ENCODE peak calls at places on chromosomes 13 and 19, in five cellular contexts. J is mesenchymal stem cell, F is IMR-90, U is neuronal stem cell, X is trophoblast cell. K is an unnamed sample. For H3K79me1, the result is how much of the 10 kb centered on the place peaks cover.

GRCh38 chr13:36998624-36999041 is 507 bp downstream of the ALG5 start:
- DNase-seq in F (no peak), J (peak), X (peak), U (no peak), K (peak)

GRCh38 chr19:3781603-3782002 is 4.6 kb downstream of the MATK start:
- DNase-seq in J (no peak), X (no peak), F (no peak), U (no peak), K (no peak)

GRCh38 chr19:30516586-30516985 is 144.4 kb downstream of the ZNF536 start:
- DNase-seq in X (no peak), F (no peak), J (no peak), U (no peak), K (no peak)

GRCh38 chr19:18900700-18901502 is 4.9 kb upstream of the CERS1 start:
- DNase-seq in U (no peak), J (no peak), X (no peak), F (no peak), K (no peak)

GRCh38 chr13:71867101-71867814 is at the start of gene DACH1:
- DNase-seq in J (peak), X (peak), U (peak), F (peak), K (peak)

GRCh38 chr13:109154546-109154945 is 525.1 kb downstream of the MYO16 start:
- DNase-seq in X (peak), J (peak), F (no peak), U (no peak), K (no peak)

GRCh38 chr13:59442946-59443345 is 720.8 kb downstream of the DIAPH3 start:
- DNase-seq in F (peak), J (no peak), X (no peak), U (no peak), K (no peak)

GRCh38 chr19:3383121-3383722 is 16.8 kb downstream of the NFIC start:
- DNase-seq in J (no peak), F (no peak), U (no peak), X (no peak), K (no peak)

GRCh38 chr13:65260938-65261880 is 1968.9 kb downstream of the PCDH9 start:
- DNase-seq in U (no peak), J (peak), F (no peak), X (no peak), K (no peak)

GRCh38 chr13:30216111-30216510 is 91.2 kb downstream of the KATNAL1 start:
- DNase-seq in J (no peak), X (no peak), U (no peak), F (no peak), K (no peak)

GRCh38 chr19:860481-861098 is 1.1 kb downstream of the CFD start:
- DNase-seq in U (peak), J (peak), F (peak), X (peak), K (no peak)

GRCh38 chr13:101258071-101258470 is 158.2 kb downstream of the NALCN start:
- DNase-seq in J (peak), F (peak), U (peak), X (peak), K (peak)

GRCh38 chr19:39277598-39277997 is 9.4 kb downstream of the IFNL2 start:
- DNase-seq in F (no peak), X (peak), J (peak), U (no peak), K (no peak)

GRCh38 chr13:61286148-61286745 is 129.4 kb downstream of the PCDH20 start:
- DNase-seq in X (no peak), U (peak), J (no peak), F (no peak), K (peak)

GRCh38 chr19:51439021-51439465 is 19.2 kb downstream of the SIGLEC8 start:
- DNase-seq in J (no peak), X (no peak), U (no peak), F (no peak), K (peak)

GRCh38 chr19:47485210-47485609 is 1.2 kb upstream of the KPTN start:
- DNase-seq in U (no peak), X (no peak), F (no peak), J (no peak), K (no peak)

GRCh38 chr19:46860846-46861690 is at the start of gene ARHGAP35:
- DNase-seq in F (no peak), U (no peak), X (peak), J (no peak), K (peak)

GRCh38 chr19:18924684-18925213 is 5.2 kb downstream of the DDX49 start:
- DNase-seq in U (no peak), J (no peak), F (no peak), X (no peak), K (no peak)

GRCh38 chr19:56158170-56158757 is 17.2 kb downstream of the ZNF444 start:
- DNase-seq in X (no peak), U (no peak), J (no peak), F (no peak), K (no peak)

GRCh38 chr19:48680436-48681126 is 7.8 kb upstream of the NTN5 start:
- DNase-seq in F (no peak), J (no peak), U (no peak), X (no peak), K (no peak)

DNA sequence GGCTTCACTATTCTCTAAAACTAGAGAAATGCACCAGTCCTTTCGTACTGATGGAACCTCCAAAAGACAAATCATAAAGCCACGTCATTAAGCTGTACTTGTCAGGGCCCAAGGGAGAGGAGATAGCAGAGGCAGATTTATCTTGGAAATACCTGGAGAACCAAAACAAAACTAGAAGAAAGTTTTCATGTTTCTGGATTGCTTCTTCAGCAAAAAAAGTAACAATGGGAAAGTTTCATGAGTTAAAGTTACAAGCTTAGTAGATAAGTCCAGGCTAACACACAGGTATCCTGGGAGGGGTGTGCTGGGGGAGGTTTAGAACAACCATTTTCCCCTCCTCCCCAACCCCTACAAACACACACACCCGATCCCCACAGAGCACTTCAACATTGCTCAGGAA is 21.6 kb downstream of the RANBP3 start:
- DNase-seq in X (no peak), J (no peak), U (no peak), F (no peak), K (no peak)
- H3K79me1 ChIP-seq in X (under half), J (under half), U (under half), F (half or more), K (under half)

GRCh38 chr19:45171211-45171623 is 6.8 kb downstream of the TRAPPC6A start:
- DNase-seq in J (no peak), F (no peak), X (peak), U (no peak), K (no peak)

GRCh38 chr19:45173816-45174215 is 4.2 kb downstream of the TRAPPC6A start:
- DNase-seq in J (peak), X (no peak), F (peak), U (no peak), K (no peak)

GRCh38 chr19:45170146-45171106 is 7.6 kb downstream of the TRAPPC6A start:
- DNase-seq in U (no peak), F (no peak), X (peak), J (no peak), K (no peak)

GRCh38 chr19:45172611-45173208 is 5.3 kb downstream of the TRAPPC6A start:
- DNase-seq in F (no peak), U (no peak), X (no peak), J (no peak), K (no peak)

DNA sequence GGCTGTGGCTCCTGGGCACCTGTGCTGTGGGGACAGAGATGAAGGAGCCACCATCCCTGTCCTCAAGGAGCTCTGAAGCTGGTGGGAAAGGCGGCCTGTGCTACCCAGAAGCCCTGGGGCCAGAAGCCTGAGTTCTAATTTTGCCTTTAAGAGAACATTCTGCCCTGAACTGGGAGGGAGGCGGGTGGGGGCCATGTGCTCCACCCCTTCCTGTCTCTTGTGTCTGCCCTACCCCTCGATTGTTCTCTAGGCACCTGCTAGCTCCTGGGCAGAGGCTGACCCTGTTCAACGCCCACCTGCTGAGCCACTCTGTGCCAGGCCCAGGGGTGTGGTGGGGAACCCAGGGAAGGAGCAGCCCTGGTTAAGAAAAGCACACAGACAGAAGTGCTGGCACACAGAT is 5.9 kb downstream of the TRAPPC6A start:
- DNase-seq in X (no peak), J (no peak), U (no peak), F (no peak), K (no peak)
- H2AK5ac ChIP-seq in X (no peak), J (no peak), U (no peak), F (no peak), K (no peak)

DNA sequence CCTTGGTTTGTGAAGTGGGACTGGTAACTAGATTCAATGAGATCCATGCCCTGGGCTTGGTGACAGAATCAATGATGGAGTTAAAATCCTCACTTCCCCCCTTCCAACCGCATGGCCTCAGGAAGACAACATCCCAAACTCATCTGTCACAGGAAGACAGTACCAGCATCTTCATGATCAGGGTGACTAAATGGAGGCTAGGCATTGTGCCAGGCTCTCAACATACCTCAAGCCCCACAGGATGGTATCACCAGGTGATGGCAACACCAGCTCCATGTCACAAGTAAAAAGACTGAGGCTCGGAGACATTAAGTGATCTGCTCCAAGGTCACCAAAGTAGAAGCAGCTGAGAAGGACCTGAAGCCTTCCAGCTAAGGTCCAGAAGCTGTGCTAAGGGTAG is 14.2 kb downstream of the MED26 start:
- DNase-seq in U (no peak), F (no peak), J (no peak), X (peak), K (no peak)
- H3K79me1 ChIP-seq in U (under half), F (half or more), J (under half), X (under half), K (under half)

DNA sequence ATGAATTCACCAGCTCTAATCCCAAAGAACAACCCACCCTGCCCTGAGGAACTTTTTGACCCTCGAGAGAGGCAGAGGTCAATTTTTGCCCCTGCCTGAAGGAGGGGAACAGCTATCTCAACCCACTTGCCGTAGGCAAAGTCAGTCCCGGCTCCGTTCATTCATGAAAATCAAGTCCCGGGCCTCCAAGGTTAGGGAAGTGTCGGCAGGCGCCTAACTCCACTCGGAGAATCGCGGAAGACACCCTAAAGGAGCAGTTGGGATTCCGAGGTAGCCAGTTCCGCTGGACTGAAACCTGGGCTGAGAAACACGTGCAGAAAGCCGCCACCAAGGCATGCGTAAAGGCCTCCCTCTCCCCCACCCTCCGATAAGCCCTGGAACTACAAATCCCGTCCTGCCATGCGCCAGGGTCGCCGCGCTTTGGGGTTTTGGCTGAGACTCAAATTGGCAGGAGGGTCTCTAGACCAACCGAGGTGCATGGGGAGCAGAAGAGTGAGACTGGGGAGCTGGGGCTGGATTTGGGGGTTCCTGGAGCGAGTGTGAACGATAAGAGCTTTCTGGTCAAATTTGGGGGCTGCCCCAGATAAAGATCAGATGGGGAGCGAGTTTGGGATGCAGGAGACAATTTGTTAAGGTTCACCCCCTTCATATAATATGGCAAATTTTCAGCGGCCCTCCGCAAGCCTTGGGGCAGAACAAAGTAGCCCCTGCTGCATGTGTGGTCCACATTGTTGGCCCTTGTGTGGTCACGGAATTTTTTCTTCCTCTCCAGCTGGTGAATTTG is at the start of gene TNPO2:
- DNase-seq in F (peak), X (peak), U (peak), J (peak), K (peak)
- H2AK5ac ChIP-seq in F (peak), X (peak), U (no peak), J (peak), K (no peak)

GRCh38 chr19:45102481-45102880 is 9.5 kb downstream of the PPP1R37 start:
- DNase-seq in F (no peak), X (no peak), U (no peak), J (no peak), K (no peak)
- H3K79me1 ChIP-seq in F (half or more), X (under half), U (under half), J (under half), K (under half)

K was measured in H9.